ENCODE peak calls at places on chromosomes 5 and 9, in five cellular contexts. One of them, this sample, is unnamed.

GRCh38 chr5:172858511-172858989 is 24.5 kb downstream of the ERGIC1 start:
- DNase-seq in effector memory CD4-positive, alpha-beta T cell: no peak
- DNase-seq in stimulated activated CD8-positive, alpha-beta memory T cell treated with anti-CD3 and anti-CD28 coated beads, Interleukin-7, amount 100 ng/mL, for 24 hours: no peak
- DNase-seq in NCI-H2081: no peak
- DNase-seq in activated CD8-positive, alpha-beta T cell treated with anti-CD3 and anti-CD28 coated beads for 36 hours: no peak
- DNase-seq in this sample: peak

GRCh38 chr9:278651-279050 is 64.0 kb downstream of the DOCK8 start:
- DNase-seq in effector memory CD4-positive, alpha-beta T cell: peak
- DNase-seq in stimulated activated CD8-positive, alpha-beta memory T cell treated with anti-CD3 and anti-CD28 coated beads, Interleukin-7, amount 100 ng/mL, for 24 hours: no peak
- DNase-seq in NCI-H2081: no peak
- DNase-seq in activated CD8-positive, alpha-beta T cell treated with anti-CD3 and anti-CD28 coated beads for 36 hours: peak
- DNase-seq in this sample: no peak

GRCh38 chr9:89421595-89421994 is 76.3 kb downstream of the SEMA4D start:
- DNase-seq in effector memory CD4-positive, alpha-beta T cell: no peak
- DNase-seq in stimulated activated CD8-positive, alpha-beta memory T cell treated with anti-CD3 and anti-CD28 coated beads, Interleukin-7, amount 100 ng/mL, for 24 hours: no peak
- DNase-seq in NCI-H2081: no peak
- DNase-seq in activated CD8-positive, alpha-beta T cell treated with anti-CD3 and anti-CD28 coated beads for 36 hours: peak
- DNase-seq in this sample: no peak

GRCh38 chr9:129321511-129322021 is 143.5 kb upstream of the IER5L start:
- DNase-seq in effector memory CD4-positive, alpha-beta T cell: no peak
- DNase-seq in stimulated activated CD8-positive, alpha-beta memory T cell treated with anti-CD3 and anti-CD28 coated beads, Interleukin-7, amount 100 ng/mL, for 24 hours: no peak
- DNase-seq in NCI-H2081: no peak
- DNase-seq in activated CD8-positive, alpha-beta T cell treated with anti-CD3 and anti-CD28 coated beads for 36 hours: peak
- DNase-seq in this sample: no peak

GRCh38 chr5:54905942-54906537 is 79.4 kb downstream of the ESM1 start:
- DNase-seq in effector memory CD4-positive, alpha-beta T cell: peak
- DNase-seq in stimulated activated CD8-positive, alpha-beta memory T cell treated with anti-CD3 and anti-CD28 coated beads, Interleukin-7, amount 100 ng/mL, for 24 hours: peak
- DNase-seq in NCI-H2081: peak
- DNase-seq in activated CD8-positive, alpha-beta T cell treated with anti-CD3 and anti-CD28 coated beads for 36 hours: peak
- DNase-seq in this sample: no peak

GRCh38 chr9:106883626-106884190 is 20.7 kb downstream of the ZNF462 start:
- DNase-seq in effector memory CD4-positive, alpha-beta T cell: no peak
- DNase-seq in stimulated activated CD8-positive, alpha-beta memory T cell treated with anti-CD3 and anti-CD28 coated beads, Interleukin-7, amount 100 ng/mL, for 24 hours: no peak
- DNase-seq in NCI-H2081: no peak
- DNase-seq in activated CD8-positive, alpha-beta T cell treated with anti-CD3 and anti-CD28 coated beads for 36 hours: no peak
- DNase-seq in this sample: no peak

GRCh38 chr5:169146158-169146557 is 154.8 kb downstream of the SLIT3 start:
- DNase-seq in effector memory CD4-positive, alpha-beta T cell: no peak
- DNase-seq in stimulated activated CD8-positive, alpha-beta memory T cell treated with anti-CD3 and anti-CD28 coated beads, Interleukin-7, amount 100 ng/mL, for 24 hours: no peak
- DNase-seq in NCI-H2081: no peak
- DNase-seq in activated CD8-positive, alpha-beta T cell treated with anti-CD3 and anti-CD28 coated beads for 36 hours: no peak
- DNase-seq in this sample: no peak

GRCh38 chr9:1440276-1440675 is 390.1 kb downstream of the DMRT2 start:
- DNase-seq in effector memory CD4-positive, alpha-beta T cell: no peak
- DNase-seq in stimulated activated CD8-positive, alpha-beta memory T cell treated with anti-CD3 and anti-CD28 coated beads, Interleukin-7, amount 100 ng/mL, for 24 hours: no peak
- DNase-seq in NCI-H2081: no peak
- DNase-seq in activated CD8-positive, alpha-beta T cell treated with anti-CD3 and anti-CD28 coated beads for 36 hours: no peak
- DNase-seq in this sample: no peak

GRCh38 chr9:124530216-124530615 is 23.0 kb upstream of the NR5A1 start:
- DNase-seq in effector memory CD4-positive, alpha-beta T cell: no peak
- DNase-seq in stimulated activated CD8-positive, alpha-beta memory T cell treated with anti-CD3 and anti-CD28 coated beads, Interleukin-7, amount 100 ng/mL, for 24 hours: no peak
- DNase-seq in NCI-H2081: no peak
- DNase-seq in activated CD8-positive, alpha-beta T cell treated with anti-CD3 and anti-CD28 coated beads for 36 hours: no peak
- DNase-seq in this sample: no peak

GRCh38 chr9:132795511-132796303 is 82.4 kb downstream of the AK8 start:
- DNase-seq in effector memory CD4-positive, alpha-beta T cell: no peak
- DNase-seq in stimulated activated CD8-positive, alpha-beta memory T cell treated with anti-CD3 and anti-CD28 coated beads, Interleukin-7, amount 100 ng/mL, for 24 hours: no peak
- DNase-seq in NCI-H2081: no peak
- DNase-seq in activated CD8-positive, alpha-beta T cell treated with anti-CD3 and anti-CD28 coated beads for 36 hours: no peak
- DNase-seq in this sample: no peak

GRCh38 chr5:133807348-133807747 is 161.1 kb downstream of the C5orf15 start:
- DNase-seq in effector memory CD4-positive, alpha-beta T cell: no peak
- DNase-seq in stimulated activated CD8-positive, alpha-beta memory T cell treated with anti-CD3 and anti-CD28 coated beads, Interleukin-7, amount 100 ng/mL, for 24 hours: no peak
- DNase-seq in NCI-H2081: no peak
- DNase-seq in activated CD8-positive, alpha-beta T cell treated with anti-CD3 and anti-CD28 coated beads for 36 hours: no peak
- DNase-seq in this sample: no peak

GRCh38 chr9:116181853-116182610 is 28.4 kb downstream of the PAPPA start:
- DNase-seq in effector memory CD4-positive, alpha-beta T cell: no peak
- DNase-seq in stimulated activated CD8-positive, alpha-beta memory T cell treated with anti-CD3 and anti-CD28 coated beads, Interleukin-7, amount 100 ng/mL, for 24 hours: no peak
- DNase-seq in NCI-H2081: no peak
- DNase-seq in activated CD8-positive, alpha-beta T cell treated with anti-CD3 and anti-CD28 coated beads for 36 hours: no peak
- DNase-seq in this sample: no peak

GRCh38 chr5:132364319-132364718 is 5.2 kb upstream of the SLC22A5 start:
- DNase-seq in effector memory CD4-positive, alpha-beta T cell: no peak
- DNase-seq in stimulated activated CD8-positive, alpha-beta memory T cell treated with anti-CD3 and anti-CD28 coated beads, Interleukin-7, amount 100 ng/mL, for 24 hours: no peak
- DNase-seq in NCI-H2081: no peak
- DNase-seq in activated CD8-positive, alpha-beta T cell treated with anti-CD3 and anti-CD28 coated beads for 36 hours: no peak
- DNase-seq in this sample: no peak

GRCh38 chr5:14662721-14663120 is 1.8 kb upstream of the OTULIN start:
- DNase-seq in effector memory CD4-positive, alpha-beta T cell: no peak
- DNase-seq in stimulated activated CD8-positive, alpha-beta memory T cell treated with anti-CD3 and anti-CD28 coated beads, Interleukin-7, amount 100 ng/mL, for 24 hours: no peak
- DNase-seq in NCI-H2081: no peak
- DNase-seq in activated CD8-positive, alpha-beta T cell treated with anti-CD3 and anti-CD28 coated beads for 36 hours: no peak
- DNase-seq in this sample: no peak

GRCh38 chr5:151038801-151039238 is 18.4 kb downstream of the GPX3 start:
- DNase-seq in effector memory CD4-positive, alpha-beta T cell: no peak
- DNase-seq in stimulated activated CD8-positive, alpha-beta memory T cell treated with anti-CD3 and anti-CD28 coated beads, Interleukin-7, amount 100 ng/mL, for 24 hours: no peak
- DNase-seq in NCI-H2081: no peak
- DNase-seq in activated CD8-positive, alpha-beta T cell treated with anti-CD3 and anti-CD28 coated beads for 36 hours: peak
- DNase-seq in this sample: no peak

GRCh38 chr9:10678010-10678409 is 65.2 kb upstream of the PTPRD start:
- DNase-seq in effector memory CD4-positive, alpha-beta T cell: no peak
- DNase-seq in stimulated activated CD8-positive, alpha-beta memory T cell treated with anti-CD3 and anti-CD28 coated beads, Interleukin-7, amount 100 ng/mL, for 24 hours: no peak
- DNase-seq in NCI-H2081: no peak
- DNase-seq in activated CD8-positive, alpha-beta T cell treated with anti-CD3 and anti-CD28 coated beads for 36 hours: no peak
- DNase-seq in this sample: no peak

GRCh38 chr5:169450464-169450863 is 133.1 kb upstream of the SPDL1 start:
- DNase-seq in effector memory CD4-positive, alpha-beta T cell: no peak
- DNase-seq in stimulated activated CD8-positive, alpha-beta memory T cell treated with anti-CD3 and anti-CD28 coated beads, Interleukin-7, amount 100 ng/mL, for 24 hours: no peak
- DNase-seq in NCI-H2081: no peak
- DNase-seq in activated CD8-positive, alpha-beta T cell treated with anti-CD3 and anti-CD28 coated beads for 36 hours: no peak
- DNase-seq in this sample: no peak

GRCh38 chr5:96881511-96882115 is 5.3 kb downstream of the ERAP2 start:
- DNase-seq in effector memory CD4-positive, alpha-beta T cell: no peak
- DNase-seq in stimulated activated CD8-positive, alpha-beta memory T cell treated with anti-CD3 and anti-CD28 coated beads, Interleukin-7, amount 100 ng/mL, for 24 hours: no peak
- DNase-seq in NCI-H2081: no peak
- DNase-seq in activated CD8-positive, alpha-beta T cell treated with anti-CD3 and anti-CD28 coated beads for 36 hours: no peak
- DNase-seq in this sample: no peak

GRCh38 chr9:133443982-133444381 is 15.8 kb upstream of the CACFD1 start:
- DNase-seq in effector memory CD4-positive, alpha-beta T cell: no peak
- DNase-seq in stimulated activated CD8-positive, alpha-beta memory T cell treated with anti-CD3 and anti-CD28 coated beads, Interleukin-7, amount 100 ng/mL, for 24 hours: no peak
- DNase-seq in NCI-H2081: peak
- DNase-seq in activated CD8-positive, alpha-beta T cell treated with anti-CD3 and anti-CD28 coated beads for 36 hours: no peak
- DNase-seq in this sample: no peak

GRCh38 chr9:108746864-108747263 is 108.9 kb downstream of the ACTL7B start:
- DNase-seq in effector memory CD4-positive, alpha-beta T cell: no peak
- DNase-seq in stimulated activated CD8-positive, alpha-beta memory T cell treated with anti-CD3 and anti-CD28 coated beads, Interleukin-7, amount 100 ng/mL, for 24 hours: no peak
- DNase-seq in NCI-H2081: no peak
- DNase-seq in activated CD8-positive, alpha-beta T cell treated with anti-CD3 and anti-CD28 coated beads for 36 hours: no peak
- DNase-seq in this sample: no peak

GRCh38 chr9:137176302-137177182 is 4.7 kb upstream of the TMEM210 start:
- DNase-seq in effector memory CD4-positive, alpha-beta T cell: no peak
- DNase-seq in stimulated activated CD8-positive, alpha-beta memory T cell treated with anti-CD3 and anti-CD28 coated beads, Interleukin-7, amount 100 ng/mL, for 24 hours: no peak
- DNase-seq in NCI-H2081: peak
- DNase-seq in activated CD8-positive, alpha-beta T cell treated with anti-CD3 and anti-CD28 coated beads for 36 hours: no peak
- DNase-seq in this sample: peak

GRCh38 chr9:27765266-27765665 is 192.0 kb upstream of the C9orf72 start:
- DNase-seq in effector memory CD4-positive, alpha-beta T cell: no peak
- DNase-seq in stimulated activated CD8-positive, alpha-beta memory T cell treated with anti-CD3 and anti-CD28 coated beads, Interleukin-7, amount 100 ng/mL, for 24 hours: no peak
- DNase-seq in NCI-H2081: no peak
- DNase-seq in activated CD8-positive, alpha-beta T cell treated with anti-CD3 and anti-CD28 coated beads for 36 hours: no peak
- DNase-seq in this sample: no peak

GRCh38 chr9:126448136-126448535 is 121.5 kb downstream of the MVB12B start:
- DNase-seq in effector memory CD4-positive, alpha-beta T cell: no peak
- DNase-seq in stimulated activated CD8-positive, alpha-beta memory T cell treated with anti-CD3 and anti-CD28 coated beads, Interleukin-7, amount 100 ng/mL, for 24 hours: no peak
- DNase-seq in NCI-H2081: no peak
- DNase-seq in activated CD8-positive, alpha-beta T cell treated with anti-CD3 and anti-CD28 coated beads for 36 hours: no peak
- DNase-seq in this sample: no peak

GRCh38 chr9:98838155-98838904 is 30.9 kb downstream of the GALNT12 start:
- DNase-seq in effector memory CD4-positive, alpha-beta T cell: no peak
- DNase-seq in stimulated activated CD8-positive, alpha-beta memory T cell treated with anti-CD3 and anti-CD28 coated beads, Interleukin-7, amount 100 ng/mL, for 24 hours: no peak
- DNase-seq in NCI-H2081: no peak
- DNase-seq in activated CD8-positive, alpha-beta T cell treated with anti-CD3 and anti-CD28 coated beads for 36 hours: no peak
- DNase-seq in this sample: no peak

GRCh38 chr9:120925535-120926396 is 830 bp downstream of the TRAF1 start:
- DNase-seq in effector memory CD4-positive, alpha-beta T cell: peak
- DNase-seq in stimulated activated CD8-positive, alpha-beta memory T cell treated with anti-CD3 and anti-CD28 coated beads, Interleukin-7, amount 100 ng/mL, for 24 hours: peak
- DNase-seq in NCI-H2081: no peak
- DNase-seq in activated CD8-positive, alpha-beta T cell treated with anti-CD3 and anti-CD28 coated beads for 36 hours: peak
- DNase-seq in this sample: no peak

GRCh38 chr9:33913541-33913940 is 96.6 kb downstream of the UBE2R2 start:
- DNase-seq in effector memory CD4-positive, alpha-beta T cell: no peak
- DNase-seq in stimulated activated CD8-positive, alpha-beta memory T cell treated with anti-CD3 and anti-CD28 coated beads, Interleukin-7, amount 100 ng/mL, for 24 hours: no peak
- DNase-seq in NCI-H2081: no peak
- DNase-seq in activated CD8-positive, alpha-beta T cell treated with anti-CD3 and anti-CD28 coated beads for 36 hours: no peak
- DNase-seq in this sample: no peak

GRCh38 chr9:114307323-114308250 is 15.3 kb upstream of the ORM1 start:
- DNase-seq in effector memory CD4-positive, alpha-beta T cell: no peak
- DNase-seq in stimulated activated CD8-positive, alpha-beta memory T cell treated with anti-CD3 and anti-CD28 coated beads, Interleukin-7, amount 100 ng/mL, for 24 hours: no peak
- DNase-seq in NCI-H2081: no peak
- DNase-seq in activated CD8-positive, alpha-beta T cell treated with anti-CD3 and anti-CD28 coated beads for 36 hours: no peak
- DNase-seq in this sample: no peak

GRCh38 chr5:90553711-90554110 is 4.9 kb upstream of the ADGRV1 start:
- DNase-seq in effector memory CD4-positive, alpha-beta T cell: no peak
- DNase-seq in stimulated activated CD8-positive, alpha-beta memory T cell treated with anti-CD3 and anti-CD28 coated beads, Interleukin-7, amount 100 ng/mL, for 24 hours: no peak
- DNase-seq in NCI-H2081: no peak
- DNase-seq in activated CD8-positive, alpha-beta T cell treated with anti-CD3 and anti-CD28 coated beads for 36 hours: no peak
- DNase-seq in this sample: no peak

GRCh38 chr9:33765411-33765810 is 29.9 kb upstream of the PRSS3 start:
- DNase-seq in effector memory CD4-positive, alpha-beta T cell: no peak
- DNase-seq in stimulated activated CD8-positive, alpha-beta memory T cell treated with anti-CD3 and anti-CD28 coated beads, Interleukin-7, amount 100 ng/mL, for 24 hours: no peak
- DNase-seq in NCI-H2081: no peak
- DNase-seq in activated CD8-positive, alpha-beta T cell treated with anti-CD3 and anti-CD28 coated beads for 36 hours: no peak
- DNase-seq in this sample: no peak

GRCh38 chr5:160438316-160439204 is 16.9 kb downstream of the PTTG1 start:
- DNase-seq in effector memory CD4-positive, alpha-beta T cell: peak
- DNase-seq in stimulated activated CD8-positive, alpha-beta memory T cell treated with anti-CD3 and anti-CD28 coated beads, Interleukin-7, amount 100 ng/mL, for 24 hours: peak
- DNase-seq in NCI-H2081: peak
- DNase-seq in activated CD8-positive, alpha-beta T cell treated with anti-CD3 and anti-CD28 coated beads for 36 hours: peak
- DNase-seq in this sample: peak

GRCh38 chr9:19161257-19162025 is 34.1 kb upstream of the PLIN2 start:
- DNase-seq in effector memory CD4-positive, alpha-beta T cell: peak
- DNase-seq in stimulated activated CD8-positive, alpha-beta memory T cell treated with anti-CD3 and anti-CD28 coated beads, Interleukin-7, amount 100 ng/mL, for 24 hours: no peak
- DNase-seq in NCI-H2081: no peak
- DNase-seq in activated CD8-positive, alpha-beta T cell treated with anti-CD3 and anti-CD28 coated beads for 36 hours: peak
- DNase-seq in this sample: no peak

GRCh38 chr5:132883261-132883834 is 9.9 kb downstream of the LEAP2 start:
- DNase-seq in effector memory CD4-positive, alpha-beta T cell: no peak
- DNase-seq in stimulated activated CD8-positive, alpha-beta memory T cell treated with anti-CD3 and anti-CD28 coated beads, Interleukin-7, amount 100 ng/mL, for 24 hours: no peak
- DNase-seq in NCI-H2081: peak
- DNase-seq in activated CD8-positive, alpha-beta T cell treated with anti-CD3 and anti-CD28 coated beads for 36 hours: peak
- DNase-seq in this sample: peak

GRCh38 chr5:28301676-28302075 is 1263.3 kb upstream of the CDH9 start:
- DNase-seq in effector memory CD4-positive, alpha-beta T cell: no peak
- DNase-seq in stimulated activated CD8-positive, alpha-beta memory T cell treated with anti-CD3 and anti-CD28 coated beads, Interleukin-7, amount 100 ng/mL, for 24 hours: no peak
- DNase-seq in NCI-H2081: no peak
- DNase-seq in activated CD8-positive, alpha-beta T cell treated with anti-CD3 and anti-CD28 coated beads for 36 hours: no peak
- DNase-seq in this sample: no peak